ENCODE peak calls at places on chromosomes 7 and 10, in four cellular contexts. X, N, U and V are unnamed samples.

GRCh38 chr10:117370205-117370604 is 5.0 kb downstream of the PDZD8 start:
- DNase-seq in U (peak; percentile 81), N (no peak), X (no peak), V (no peak)

GRCh38 chr10:86403183-86403797 is 36.7 kb upstream of the GRID1 start:
- DNase-seq in U (no peak), X (no peak), N (no peak), V (no peak)

GRCh38 chr7:107384025-107384424 is 85.8 kb upstream of the GPR22 start:
- DNase-seq in N (no peak), X (no peak), U (no peak), V (no peak)

GRCh38 chr10:127556911-127557310 is 7.8 kb downstream of the NPS start:
- DNase-seq in X (no peak), U (peak; percentile 25), N (no peak), V (no peak)

GRCh38 chr7:92251181-92251580 is 5.4 kb downstream of the ANKIB1 start:
- DNase-seq in U (peak; percentile 17), X (no peak), N (no peak), V (no peak)

GRCh38 chr10:131427253-131427652 is 115.7 kb upstream of the TCERG1L start:
- DNase-seq in X (peak; percentile 2), N (no peak), U (no peak), V (no peak)

GRCh38 chr7:46934198-46934825 is 647.6 kb downstream of the TNS3 start:
- DNase-seq in X (no peak), U (peak; percentile 51), N (no peak), V (no peak)

GRCh38 chr10:114694062-114694461 is 36.0 kb upstream of the ABLIM1 start:
- DNase-seq in N (no peak), U (no peak), X (no peak), V (no peak)

GRCh38 chr7:491292-491957 is 28.2 kb downstream of the PDGFA start:
- DNase-seq in N (no peak), X (peak; percentile 59), U (no peak), V (no peak)

GRCh38 chr7:93021748-93022147 is 96.0 kb downstream of the SAMD9 start:
- DNase-seq in N (no peak), X (no peak), U (no peak), V (no peak)

GRCh38 chr7:65509368-65510186 is 135.9 kb downstream of the ZNF92 start:
- DNase-seq in N (no peak), X (peak; percentile 71), U (peak; percentile 37), V (no peak)

GRCh38 chr10:23490115-23490514 is 51.2 kb downstream of the OTUD1 start:
- DNase-seq in U (no peak), X (no peak), N (no peak), V (no peak)

GRCh38 chr10:118541718-118542117 is 53.7 kb downstream of the PRLHR start:
- DNase-seq in N (no peak), U (no peak), X (no peak), V (no peak)

GRCh38 chr10:118542789-118543188 is 52.7 kb downstream of the PRLHR start:
- DNase-seq in N (no peak), U (no peak), X (no peak), V (no peak)

GRCh38 chr10:118543714-118544400 is 51.6 kb downstream of the PRLHR start:
- DNase-seq in X (no peak), N (peak; percentile 42), U (peak; percentile 75), V (no peak)

GRCh38 chr10:118544401-118544948 is 51.0 kb downstream of the PRLHR start:
- DNase-seq in X (no peak), U (no peak), N (no peak), V (no peak)

DNA sequence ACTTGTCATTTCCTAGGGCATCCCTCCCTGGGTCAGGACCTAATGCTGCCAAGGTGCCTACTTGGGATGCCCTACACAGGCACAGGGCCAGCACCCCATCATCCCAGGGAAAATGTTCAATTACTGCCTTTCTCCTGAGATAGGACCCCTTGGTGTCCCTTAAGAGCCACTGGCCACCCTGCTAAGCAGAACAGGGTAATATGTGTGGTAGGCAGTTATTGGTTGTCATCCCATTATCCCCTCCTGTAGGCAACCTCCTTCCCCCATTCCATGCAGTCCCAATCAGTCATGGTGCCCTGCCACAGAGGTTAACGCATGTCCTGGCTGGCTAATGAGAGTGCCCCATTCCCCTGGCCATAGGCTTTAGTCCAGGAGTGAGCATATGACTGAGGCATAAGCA is 53.2 kb downstream of the PRLHR start:
- DNase-seq in X (no peak), U (no peak), N (no peak), V (no peak)
- H3K27ac ChIP-seq in X (no peak overlapping the region), U (no peak overlapping the region), N (no peak overlapping the region), V (no peak overlapping the region)

DNA sequence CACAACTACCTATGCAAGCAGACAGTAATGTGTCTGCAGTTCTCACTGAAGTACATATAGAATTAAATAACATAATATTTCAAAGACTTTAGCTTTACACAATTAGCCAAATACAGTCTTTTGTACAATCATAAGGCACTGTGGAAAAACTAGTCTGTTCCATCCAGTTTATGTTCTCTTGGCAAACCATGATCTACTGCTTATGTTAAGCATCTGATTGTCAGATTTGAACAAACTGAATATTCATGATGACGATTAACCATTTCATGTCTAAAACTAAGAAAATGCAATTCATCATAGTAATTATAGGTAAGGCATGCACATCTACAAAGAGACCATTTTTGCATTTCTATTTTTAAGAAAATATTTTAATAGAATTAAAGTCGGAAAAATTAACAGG is 802 bp downstream of the SEMA3A start:
- DNase-seq in N (no peak), U (no peak), X (no peak), V (no peak)
- H3K27ac ChIP-seq in N (peak overlapping the region; percentile 78), U (no peak overlapping the region), X (no peak overlapping the region), V (peak overlapping the region; percentile 82)

GRCh38 chr10:110337401-110337800 is 32.7 kb upstream of the SMNDC1 start:
- DNase-seq in X (no peak), U (no peak), N (no peak), V (no peak)

GRCh38 chr10:110336111-110336721 is 31.5 kb upstream of the SMNDC1 start:
- DNase-seq in N (no peak), U (peak; percentile 99), X (no peak), V (peak; percentile 68)

GRCh38 chr10:110334061-110334656 is 29.4 kb upstream of the SMNDC1 start:
- DNase-seq in N (no peak), X (no peak), U (no peak), V (no peak)

GRCh38 chr10:110337906-110338305 is 33.2 kb upstream of the SMNDC1 start:
- DNase-seq in U (peak; percentile 71), N (no peak), X (no peak), V (no peak)

GRCh38 chr10:110335314-110336064 is 30.8 kb upstream of the SMNDC1 start:
- DNase-seq in X (no peak), U (no peak), N (no peak), V (no peak)
- H3K27ac ChIP-seq in X (no peak overlapping the region), U (peak overlapping the region; percentile 81), N (no peak overlapping the region), V (peak overlapping the region; percentile 44)

GRCh38 chr7:3923307-3923918 is 622.4 kb downstream of the SDK1 start:
- DNase-seq in X (no peak), U (no peak), N (no peak), V (no peak)

GRCh38 chr7:3924277-3924676 is 623.2 kb downstream of the SDK1 start:
- DNase-seq in U (no peak), X (no peak), N (no peak), V (no peak)

GRCh38 chr7:3918576-3918975 is 617.5 kb downstream of the SDK1 start:
- DNase-seq in N (no peak), X (no peak), U (no peak), V (no peak)

GRCh38 chr7:3917466-3917865 is 616.4 kb downstream of the SDK1 start:
- DNase-seq in N (no peak), U (no peak), X (no peak), V (no peak)

DNA sequence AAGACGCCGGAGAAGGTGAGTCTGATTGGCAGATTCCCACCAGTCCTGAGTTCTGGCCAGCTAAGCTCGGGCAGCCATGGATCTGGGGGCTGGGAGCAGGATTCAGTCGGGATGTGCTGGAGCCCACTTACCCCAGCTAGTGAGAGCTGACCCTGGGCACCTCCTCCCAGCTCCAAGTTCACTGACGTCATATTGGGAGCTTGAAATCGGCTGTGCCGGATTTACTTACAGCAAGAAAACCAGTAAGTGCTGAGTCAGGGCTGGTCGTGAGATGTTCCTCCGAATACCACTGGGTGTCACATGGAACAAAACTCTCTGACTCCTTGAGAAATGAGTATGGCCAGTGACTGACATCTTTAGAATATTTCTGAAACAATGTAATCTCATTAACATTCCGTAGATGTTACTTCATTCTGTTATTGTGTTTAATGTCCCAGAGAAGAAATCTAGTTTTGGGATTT is 621.2 kb downstream of the SDK1 start:
- DNase-seq in X (no peak), U (peak; percentile 66), N (peak; percentile 67), V (peak; percentile 34)
- H3K27ac ChIP-seq in X (no peak overlapping the region), U (no peak overlapping the region), N (peak overlapping the region; percentile 68), V (no peak overlapping the region)

DNA sequence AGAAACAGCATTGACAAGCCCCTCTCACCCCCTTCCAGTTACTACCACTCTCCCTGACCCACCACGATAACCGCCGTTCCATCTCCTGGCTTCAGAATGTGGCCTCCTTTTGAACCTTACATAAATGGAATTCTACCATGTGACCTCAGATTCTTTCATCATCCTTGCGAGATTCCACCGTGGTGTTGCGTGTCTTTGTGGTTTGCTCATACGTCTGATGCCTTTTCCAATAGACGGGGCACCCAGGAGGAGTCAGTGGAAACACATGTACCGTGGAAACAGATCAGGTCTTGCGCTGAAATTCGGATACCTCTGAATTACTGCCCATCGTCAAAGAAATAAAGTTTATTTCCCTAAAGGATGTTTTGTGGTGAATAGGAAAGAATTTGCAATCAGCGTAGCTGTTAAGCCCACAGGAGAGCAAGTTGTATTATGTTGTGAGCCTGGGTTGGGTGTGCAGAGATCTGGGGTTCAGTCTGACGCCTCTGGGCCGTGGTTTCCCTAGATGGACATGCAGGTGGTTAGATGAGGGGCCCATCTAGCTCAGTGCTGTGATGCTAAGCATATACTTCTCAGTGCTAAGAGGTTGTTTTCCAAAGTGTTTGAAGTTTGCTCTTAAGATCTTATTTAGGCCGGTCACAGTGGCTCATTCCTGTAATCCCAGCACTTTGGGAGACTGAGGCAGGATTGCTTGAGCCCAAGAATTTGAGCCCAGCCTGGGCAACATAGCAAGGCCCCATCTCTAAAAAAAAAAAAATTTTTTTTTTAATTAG is 29.1 kb downstream of the GTF2IRD1 start:
- DNase-seq in N (peak; percentile 42), U (peak; percentile 78), X (no peak), V (no peak)
- H3K27ac ChIP-seq in N (peak overlapping the region; percentile 95), U (peak overlapping the region; percentile 98), X (no peak overlapping the region), V (peak overlapping the region; percentile 97)

GRCh38 chr7:16753102-16753931 is at the start of gene TSPAN13:
- DNase-seq in N (peak; percentile 77), U (peak; percentile 80), X (peak; percentile 89), V (peak; percentile 91)
- H3K27ac ChIP-seq in N (peak within 1 kb of the TSS; percentile 82), U (no peak within 1 kb of the TSS), X (no peak within 1 kb of the TSS), V (peak within 1 kb of the TSS; percentile 57)

DNA sequence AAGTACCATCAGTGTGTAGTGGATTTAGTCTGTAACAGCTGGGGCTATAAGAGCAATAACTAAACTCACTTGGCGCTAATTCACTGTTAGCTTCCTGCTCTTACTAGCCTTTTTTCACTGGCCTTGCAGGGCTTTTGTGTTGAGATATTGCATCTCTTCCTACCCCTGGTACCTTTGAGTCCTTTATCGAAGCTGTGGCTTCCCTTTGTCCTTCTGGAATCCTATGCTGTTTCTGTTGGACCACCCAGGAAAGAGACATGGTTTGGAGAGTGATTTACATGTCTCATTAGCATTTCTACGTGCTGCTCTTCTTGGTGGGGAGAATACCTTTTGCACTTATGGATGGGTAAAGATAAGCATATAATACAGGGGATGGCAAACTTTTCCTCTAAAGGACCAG is 103.8 kb downstream of the MLLT10 start:
- DNase-seq in U (no peak), N (no peak), X (no peak), V (no peak)
- H3K27ac ChIP-seq in U (no peak overlapping the region), N (no peak overlapping the region), X (no peak overlapping the region), V (no peak overlapping the region)